ENCODE peak calls at places on chromosomes 6 and 20, in six cellular contexts. H is tibial nerve, P is uterus, A is neuronal stem cell, J is cardiac muscle cell, F is heart left ventricle. L is an unnamed sample.

GRCh38 chr6:57013501-57013900 is 33.0 kb upstream of the KIAA1586 start:
- DNase-seq in H (no peak), A (no peak), J (peak; percentile 71), P (no peak), F (no peak), L (no peak)

GRCh38 chr6:46985943-46986342 is 56.2 kb downstream of the ADGRF1 start:
- DNase-seq in A (no peak), P (no peak), F (no peak), J (peak; percentile 39), H (no peak), L (no peak)

GRCh38 chr20:51158226-51158625 is 135.3 kb upstream of the KCNG1 start:
- DNase-seq in A (no peak), H (no peak), F (no peak), P (no peak), J (no peak), L (no peak)

GRCh38 chr6:118810420-118811027 is 83.4 kb upstream of the ASF1A start:
- DNase-seq in F (no peak), J (no peak), H (no peak), P (no peak), A (no peak), L (peak; percentile 76)

GRCh38 chr6:32113386-32114352 is 4.5 kb upstream of the TNXB start:
- DNase-seq in A (peak; percentile 56), F (peak; percentile 91), P (peak; percentile 95), J (peak; percentile 98), H (peak; percentile 90), L (no peak)

GRCh38 chr20:51696304-51697118 is 71.7 kb downstream of the ATP9A start:
- DNase-seq in J (peak; percentile 61), P (peak; percentile 39), H (no peak), F (no peak), A (no peak), L (no peak)

GRCh38 chr6:42179956-42180335 is 6.8 kb downstream of the GUCA1A start:
- DNase-seq in H (no peak), A (no peak), J (no peak), F (no peak), P (no peak), L (no peak)

GRCh38 chr6:117233146-117233545 is 32.2 kb upstream of the VGLL2 start:
- DNase-seq in P (no peak), J (peak; percentile 46), H (no peak), F (no peak), A (no peak), L (no peak)

GRCh38 chr20:6277661-6278060 is 154.8 kb upstream of the FERMT1 start:
- DNase-seq in P (no peak), J (peak; percentile 37), H (no peak), A (no peak), F (no peak), L (no peak)

DNA sequence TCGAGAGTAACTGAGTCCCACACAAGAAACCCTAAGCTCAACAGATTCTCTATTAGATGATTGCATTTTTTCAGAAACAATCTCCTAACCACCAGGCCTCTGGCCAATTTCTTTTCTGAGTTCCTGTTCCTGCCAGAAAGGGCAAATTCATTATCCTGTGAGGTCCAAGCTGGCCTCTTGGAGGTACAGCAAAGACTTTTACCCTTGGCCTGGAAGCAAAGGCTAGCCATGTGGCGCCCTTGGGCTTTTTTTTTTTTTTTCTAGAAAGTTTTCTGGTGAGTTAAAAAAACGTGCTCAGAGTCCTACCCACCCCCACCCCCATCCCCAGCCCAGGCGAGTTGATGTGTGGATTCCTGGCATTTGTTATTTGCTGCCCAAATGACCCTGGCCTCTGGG is 59.0 kb upstream of the EEF1A1 start:
- DNase-seq in A (peak; percentile 24), J (peak; percentile 96), F (peak; percentile 35), H (peak; percentile 55), P (peak; percentile 30), L (no peak)
- H3K4me3 ChIP-seq in A (no peak overlapping the region), J (no peak overlapping the region), F (peak overlapping the region; percentile 19), H (peak overlapping the region; percentile 12), P (peak overlapping the region; percentile 25), L (no peak overlapping the region)

GRCh38 chr6:151379933-151380847 is 11.2 kb downstream of the ZBTB2 start:
- DNase-seq in H (no peak), P (no peak), F (no peak), J (no peak), A (no peak), L (peak; percentile 42)
- H3K27ac ChIP-seq in H (peak overlapping the region; percentile 26), P (no peak overlapping the region), F (peak overlapping the region; percentile 48), J (peak overlapping the region; percentile 85), A (no peak overlapping the region), L (peak overlapping the region; percentile 83)

GRCh38 chr20:41408986-41409385 is 42.4 kb upstream of the EMILIN3 start:
- DNase-seq in F (peak; percentile 52), A (no peak), P (no peak), H (no peak), J (no peak), L (no peak)

GRCh38 chr20:41412324-41412723 is 45.7 kb upstream of the EMILIN3 start:
- DNase-seq in A (no peak), H (no peak), P (no peak), J (no peak), F (no peak), L (no peak)

GRCh38 chr20:41413169-41413568 is 46.6 kb upstream of the EMILIN3 start:
- DNase-seq in F (no peak), J (no peak), A (no peak), P (no peak), H (no peak), L (no peak)

GRCh38 chr20:41408131-41408789 is 41.6 kb upstream of the EMILIN3 start:
- DNase-seq in J (no peak), H (no peak), P (no peak), A (no peak), F (no peak), L (no peak)

DNA sequence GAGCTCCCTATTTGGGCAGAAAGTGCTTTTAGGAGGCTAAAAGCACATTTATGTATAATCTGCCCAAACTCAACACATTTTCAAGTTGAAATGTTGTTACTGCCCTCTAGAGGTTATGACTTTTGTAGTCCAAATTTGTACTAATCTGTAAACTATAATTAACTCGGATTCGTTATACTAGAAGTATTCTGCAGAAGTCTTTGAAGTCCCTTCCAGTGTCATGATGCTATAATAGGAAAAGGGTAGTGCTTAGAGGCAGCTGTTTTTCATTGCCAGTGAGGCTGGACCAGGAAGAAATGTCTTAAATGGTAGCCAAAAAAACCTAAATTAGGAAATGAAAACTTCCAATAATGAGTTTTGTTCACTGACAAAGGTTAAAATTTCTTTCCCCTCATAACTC is 44.8 kb upstream of the EMILIN3 start:
- DNase-seq in A (no peak), P (no peak), H (no peak), J (peak; percentile 55), F (no peak), L (no peak)
- H3K36me3 ChIP-seq in A (peaks cover 100% of the 10 kb centered on the region), P (no peaks in the 10 kb centered on the region), H (no peaks in the 10 kb centered on the region), J (peaks cover 62% of the 10 kb centered on the region), F (peaks cover 44% of the 10 kb centered on the region), L (peaks cover 82% of the 10 kb centered on the region)

DNA sequence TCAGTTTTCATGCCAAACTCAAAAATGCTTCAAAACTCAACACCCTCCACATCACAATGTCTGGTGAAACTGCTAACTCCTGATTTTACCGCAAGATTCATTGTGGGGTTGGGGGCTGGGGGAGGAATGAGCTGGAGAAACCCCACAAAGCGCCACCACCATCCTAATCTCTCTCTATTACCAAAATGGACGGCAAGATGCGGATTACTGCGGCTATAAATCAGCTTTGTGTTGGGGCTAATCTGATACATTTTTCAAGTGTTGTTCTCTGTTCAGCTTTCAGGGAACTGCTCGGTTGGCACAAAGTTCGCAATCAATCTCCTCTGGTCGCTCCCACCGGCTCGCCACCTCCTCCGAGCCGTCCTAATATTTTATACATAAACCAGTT is 83.7 kb downstream of the TMEM242 start:
- DNase-seq in F (no peak), H (no peak), A (no peak), J (no peak), P (no peak), L (no peak)
- H3K4me3 ChIP-seq in F (no peak overlapping the region), H (no peak overlapping the region), A (no peak overlapping the region), J (no peak overlapping the region), P (peak overlapping the region; percentile 27), L (no peak overlapping the region)

GRCh38 chr6:26330835-26331808 is 33.9 kb upstream of the BTN3A2 start:
- DNase-seq in P (no peak), J (peak; percentile 27), H (no peak), A (no peak), F (no peak), L (peak; percentile 43)
- H3K27ac ChIP-seq in P (no peak overlapping the region), J (no peak overlapping the region), H (no peak overlapping the region), A (no peak overlapping the region), F (no peak overlapping the region), L (peak overlapping the region; percentile 8)

GRCh38 chr20:53565254-53565653 is 28.4 kb downstream of the ZNF217 start:
- DNase-seq in A (no peak), H (no peak), P (no peak), F (no peak), J (no peak), L (no peak)
- H3K36me3 ChIP-seq in A (peaks cover 54% of the 10 kb centered on the region), H (peaks cover 4% of the 10 kb centered on the region), P (no peaks in the 10 kb centered on the region), F (peaks cover 28% of the 10 kb centered on the region), J (peaks cover 27% of the 10 kb centered on the region), L (peaks cover 25% of the 10 kb centered on the region)